ENCODE peak calls at places on chromosomes 11 and 22, in four cellular contexts. F is body of pancreas, A is SJSA1, B is dorsolateral prefrontal cortex. V is an unnamed sample.

GRCh38 chr22:49622241-49623105 is 205.2 kb downstream of the BRD1 start:
- DNase-seq in B (no peak), A (no peak), F (no peak), V (no peak)

GRCh38 chr22:35138521-35138920 is 72.6 kb downstream of the ISX start:
- DNase-seq in A (no peak), F (no peak), B (no peak), V (no peak)

GRCh38 chr22:30514252-30514651 is 8.8 kb upstream of the SEC14L4 start:
- DNase-seq in B (no peak), F (no peak), A (no peak), V (no peak)

GRCh38 chr11:1514349-1515061 is 27.9 kb upstream of the MOB2 start:
- DNase-seq in F (no peak), B (peak; percentile 76), A (no peak), V (no peak)

GRCh38 chr11:30879322-30880020 is 293.3 kb upstream of the MPPED2 start:
- DNase-seq in B (no peak), A (no peak), F (peak; percentile 26), V (no peak)

GRCh38 chr11:47056261-47056915 is 119.8 kb downstream of the CSTPP1 start:
- DNase-seq in F (no peak), A (peak; percentile 16), B (no peak), V (no peak)

GRCh38 chr11:124622531-124623451 is at the start of gene TBRG1:
- DNase-seq in B (peak; percentile 94), F (peak; percentile 84), A (peak; percentile 76), V (peak; percentile 93)

GRCh38 chr11:45904309-45904915 is 2.7 kb downstream of the FREY1 start:
- DNase-seq in F (peak; percentile 74), B (no peak), A (no peak), V (no peak)

GRCh38 chr11:48096588-48097525 is 116.5 kb downstream of the PTPRJ start:
- DNase-seq in F (no peak), B (no peak), A (no peak), V (no peak)

GRCh38 chr11:16741473-16741872 is 3.0 kb downstream of the C11orf58 start:
- DNase-seq in B (no peak), F (no peak), A (no peak), V (no peak)

GRCh38 chr11:61742391-61742790 is 10.0 kb upstream of the MYRF start:
- DNase-seq in F (no peak), A (no peak), B (no peak), V (no peak)

GRCh38 chr11:23573430-23573829 is 713.2 kb upstream of the CCDC179 start:
- DNase-seq in B (no peak), A (no peak), F (no peak), V (no peak)

GRCh38 chr11:5204787-5205186 is 4.3 kb upstream of the OR51V1 start:
- DNase-seq in F (no peak), B (no peak), A (peak; percentile 62), V (no peak)

GRCh38 chr11:72750556-72751292 is 1.5 kb downstream of the ARAP1 start:
- DNase-seq in F (no peak), A (no peak), B (no peak), V (no peak)

GRCh38 chr11:626475-627272 is at the start of gene SCT:
- DNase-seq in A (no peak), B (no peak), F (peak; percentile 13), V (no peak)

GRCh38 chr22:40199223-40199622 is 21.5 kb downstream of the TNRC6B start:
- DNase-seq in F (no peak), B (no peak), A (no peak), V (no peak)

V was measured in posterior cingulate gyrus.